ENCODE peak calls at places on chromosomes 16 and 17, in six cellular contexts. One of them, this sample, is unnamed.

GRCh38 chr16:81661082-81661481 is 118.0 kb upstream of the PLCG2 start:
- DNase-seq in breast epithelium: no peak
- DNase-seq in PC-9: no peak
- DNase-seq in A549: no peak
- DNase-seq in cardiac fibroblast: no peak
- DNase-seq in GM12864: no peak
- DNase-seq in this sample: no peak

GRCh38 chr16:8674413-8675022 is at the start of gene ABAT:
- DNase-seq in breast epithelium: peak; percentile 91
- DNase-seq in PC-9: peak; percentile 94
- DNase-seq in A549: peak; percentile 66
- DNase-seq in cardiac fibroblast: peak; percentile 80
- DNase-seq in GM12864: peak; percentile 45
- DNase-seq in this sample: peak; percentile 91

GRCh38 chr17:61863801-61864126 is 436 bp upstream of the BRIP1 start:
- DNase-seq in breast epithelium: no peak
- DNase-seq in PC-9: no peak
- DNase-seq in A549: no peak
- DNase-seq in cardiac fibroblast: no peak
- DNase-seq in GM12864: no peak
- DNase-seq in this sample: peak; percentile 19

GRCh38 chr16:54363760-54364159 is 77.2 kb upstream of the IRX3 start:
- DNase-seq in breast epithelium: no peak
- DNase-seq in PC-9: no peak
- DNase-seq in A549: no peak
- DNase-seq in cardiac fibroblast: no peak
- DNase-seq in GM12864: no peak
- DNase-seq in this sample: no peak

GRCh38 chr17:48530887-48531272 is at the start of gene HOXB1:
- DNase-seq in breast epithelium: no peak
- DNase-seq in PC-9: no peak
- DNase-seq in A549: no peak
- DNase-seq in cardiac fibroblast: no peak
- DNase-seq in GM12864: no peak
- DNase-seq in this sample: no peak

GRCh38 chr17:6536566-6537065 is 19.7 kb downstream of the PITPNM3 start:
- DNase-seq in breast epithelium: peak; percentile 6
- DNase-seq in PC-9: no peak
- DNase-seq in A549: no peak
- DNase-seq in cardiac fibroblast: no peak
- DNase-seq in GM12864: no peak
- DNase-seq in this sample: no peak

GRCh38 chr17:41919840-41920579 is 1.3 kb upstream of the ACLY start:
- DNase-seq in breast epithelium: no peak
- DNase-seq in PC-9: peak; percentile 30
- DNase-seq in A549: peak; percentile 49
- DNase-seq in cardiac fibroblast: peak; percentile 66
- DNase-seq in GM12864: no peak
- DNase-seq in this sample: peak; percentile 49

GRCh38 chr16:24800586-24800985 is 45.2 kb upstream of the SLC5A11 start:
- DNase-seq in breast epithelium: no peak
- DNase-seq in PC-9: peak; percentile 26
- DNase-seq in A549: peak; percentile 75
- DNase-seq in cardiac fibroblast: peak; percentile 46
- DNase-seq in GM12864: no peak
- DNase-seq in this sample: no peak

GRCh38 chr17:65485388-65486299 is 75.8 kb downstream of the AXIN2 start:
- DNase-seq in breast epithelium: no peak
- DNase-seq in PC-9: no peak
- DNase-seq in A549: no peak
- DNase-seq in cardiac fibroblast: peak; percentile 93
- DNase-seq in GM12864: no peak
- DNase-seq in this sample: peak; percentile 16

GRCh38 chr17:29929006-29929543 is 953 bp downstream of the SSH2 start:
- DNase-seq in breast epithelium: no peak
- DNase-seq in PC-9: peak; percentile 22
- DNase-seq in A549: peak; percentile 57
- DNase-seq in cardiac fibroblast: no peak
- DNase-seq in GM12864: no peak
- DNase-seq in this sample: no peak

GRCh38 chr17:8357910-8358309 is 18.3 kb downstream of the ODF4 start:
- DNase-seq in breast epithelium: no peak
- DNase-seq in PC-9: no peak
- DNase-seq in A549: no peak
- DNase-seq in cardiac fibroblast: no peak
- DNase-seq in GM12864: no peak
- DNase-seq in this sample: no peak

GRCh38 chr16:78210305-78210704 is 110.9 kb downstream of the WWOX start:
- DNase-seq in breast epithelium: no peak
- DNase-seq in PC-9: peak; percentile 57
- DNase-seq in A549: peak; percentile 23
- DNase-seq in cardiac fibroblast: no peak
- DNase-seq in GM12864: no peak
- DNase-seq in this sample: no peak

GRCh38 chr17:7294614-7295153 is at the start of gene YBX2:
- DNase-seq in breast epithelium: peak; percentile 83
- DNase-seq in PC-9: peak; percentile 53
- DNase-seq in A549: peak; percentile 89
- DNase-seq in cardiac fibroblast: no peak
- DNase-seq in GM12864: no peak
- DNase-seq in this sample: peak; percentile 89

GRCh38 chr16:67284699-67285646 is 5.6 kb downstream of the PLEKHG4 start:
- DNase-seq in breast epithelium: peak; percentile 61
- DNase-seq in PC-9: peak; percentile 93
- DNase-seq in A549: peak; percentile 44
- DNase-seq in cardiac fibroblast: peak; percentile 50
- DNase-seq in GM12864: no peak
- DNase-seq in this sample: peak; percentile 43

GRCh38 chr17:7932483-7932891 is 481 bp downstream of the CNTROB start:
- DNase-seq in breast epithelium: no peak
- DNase-seq in PC-9: no peak
- DNase-seq in A549: peak; percentile 51
- DNase-seq in cardiac fibroblast: peak; percentile 31
- DNase-seq in GM12864: no peak
- DNase-seq in this sample: peak; percentile 47

GRCh38 chr17:77363821-77364361 is 223.1 kb downstream of the SEC14L1 start:
- DNase-seq in breast epithelium: no peak
- DNase-seq in PC-9: no peak
- DNase-seq in A549: no peak
- DNase-seq in cardiac fibroblast: peak; percentile 50
- DNase-seq in GM12864: no peak
- DNase-seq in this sample: peak; percentile 81

GRCh38 chr17:74156878-74157277 is 46.6 kb upstream of the RPL38 start:
- DNase-seq in breast epithelium: no peak
- DNase-seq in PC-9: no peak
- DNase-seq in A549: no peak
- DNase-seq in cardiac fibroblast: no peak
- DNase-seq in GM12864: no peak
- DNase-seq in this sample: no peak

GRCh38 chr16:56944954-56945839 is 13.3 kb downstream of the HERPUD1 start:
- DNase-seq in breast epithelium: no peak
- DNase-seq in PC-9: peak; percentile 64
- DNase-seq in A549: no peak
- DNase-seq in cardiac fibroblast: no peak
- DNase-seq in GM12864: no peak
- DNase-seq in this sample: peak; percentile 23

GRCh38 chr16:11797957-11798299 is 870 bp upstream of the ZC3H7A start:
- DNase-seq in breast epithelium: no peak
- DNase-seq in PC-9: no peak
- DNase-seq in A549: peak; percentile 13
- DNase-seq in cardiac fibroblast: no peak
- DNase-seq in GM12864: no peak
- DNase-seq in this sample: no peak

GRCh38 chr16:50428116-50428515 is 59.3 kb upstream of the BRD7 start:
- DNase-seq in breast epithelium: no peak
- DNase-seq in PC-9: no peak
- DNase-seq in A549: no peak
- DNase-seq in cardiac fibroblast: no peak
- DNase-seq in GM12864: no peak
- DNase-seq in this sample: no peak

GRCh38 chr17:57211543-57211942 is 44.8 kb upstream of the MSI2 start:
- DNase-seq in breast epithelium: no peak
- DNase-seq in PC-9: no peak
- DNase-seq in A549: peak; percentile 17
- DNase-seq in cardiac fibroblast: no peak
- DNase-seq in GM12864: no peak
- DNase-seq in this sample: no peak

GRCh38 chr16:57694556-57695377 is at the start of gene DRC7:
- DNase-seq in breast epithelium: no peak
- DNase-seq in PC-9: peak; percentile 29
- DNase-seq in A549: peak; percentile 68
- DNase-seq in cardiac fibroblast: peak; percentile 56
- DNase-seq in GM12864: no peak
- DNase-seq in this sample: peak; percentile 69

GRCh38 chr17:6388416-6388815 is 46.5 kb downstream of the AIPL1 start:
- DNase-seq in breast epithelium: no peak
- DNase-seq in PC-9: no peak
- DNase-seq in A549: no peak
- DNase-seq in cardiac fibroblast: no peak
- DNase-seq in GM12864: no peak
- DNase-seq in this sample: no peak

DNA sequence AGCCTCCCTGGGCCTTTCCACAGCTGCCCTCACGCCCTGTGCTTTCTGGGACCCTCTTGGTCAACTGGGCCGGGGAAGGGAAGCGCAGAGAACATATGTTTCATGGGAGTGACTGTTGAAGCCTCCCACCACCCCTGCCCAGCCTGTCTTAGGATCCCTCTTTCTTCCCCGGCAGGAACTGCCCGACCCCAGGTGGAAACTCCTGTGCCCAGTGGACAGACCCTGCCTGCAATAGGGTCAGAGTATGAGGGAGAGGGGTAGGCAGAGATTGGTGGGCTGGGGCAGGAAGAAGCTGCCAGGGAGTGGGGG is 10.5 kb downstream of the HEXIM2 start:
- DNase-seq in breast epithelium: no peak
- DNase-seq in PC-9: no peak
- DNase-seq in A549: no peak
- DNase-seq in cardiac fibroblast: no peak
- DNase-seq in GM12864: no peak
- DNase-seq in this sample: no peak
- H3K4me3 ChIP-seq in breast epithelium: peak overlapping the region; percentile 49
- H3K4me3 ChIP-seq in PC-9: peak overlapping the region; percentile 60
- H3K4me3 ChIP-seq in A549: peak overlapping the region; percentile 36
- H3K4me3 ChIP-seq in cardiac fibroblast: no peak overlapping the region
- H3K4me3 ChIP-seq in GM12864: no peak overlapping the region
- H3K4me3 ChIP-seq in this sample: no peak overlapping the region

GRCh38 chr16:89600956-89601355 is 12.5 kb upstream of the DPEP1 start:
- DNase-seq in breast epithelium: no peak
- DNase-seq in PC-9: no peak
- DNase-seq in A549: no peak
- DNase-seq in cardiac fibroblast: no peak
- DNase-seq in GM12864: no peak
- DNase-seq in this sample: no peak

GRCh38 chr16:89600427-89600826 is 13.0 kb upstream of the DPEP1 start:
- DNase-seq in breast epithelium: no peak
- DNase-seq in PC-9: no peak
- DNase-seq in A549: no peak
- DNase-seq in cardiac fibroblast: no peak
- DNase-seq in GM12864: no peak
- DNase-seq in this sample: no peak

GRCh38 chr16:89602952-89603590 is 10.4 kb upstream of the DPEP1 start:
- DNase-seq in breast epithelium: no peak
- DNase-seq in PC-9: no peak
- DNase-seq in A549: no peak
- DNase-seq in cardiac fibroblast: no peak
- DNase-seq in GM12864: no peak
- DNase-seq in this sample: no peak

GRCh38 chr16:89601906-89602272 is 11.6 kb upstream of the DPEP1 start:
- DNase-seq in breast epithelium: no peak
- DNase-seq in PC-9: no peak
- DNase-seq in A549: no peak
- DNase-seq in cardiac fibroblast: no peak
- DNase-seq in GM12864: no peak
- DNase-seq in this sample: no peak

DNA sequence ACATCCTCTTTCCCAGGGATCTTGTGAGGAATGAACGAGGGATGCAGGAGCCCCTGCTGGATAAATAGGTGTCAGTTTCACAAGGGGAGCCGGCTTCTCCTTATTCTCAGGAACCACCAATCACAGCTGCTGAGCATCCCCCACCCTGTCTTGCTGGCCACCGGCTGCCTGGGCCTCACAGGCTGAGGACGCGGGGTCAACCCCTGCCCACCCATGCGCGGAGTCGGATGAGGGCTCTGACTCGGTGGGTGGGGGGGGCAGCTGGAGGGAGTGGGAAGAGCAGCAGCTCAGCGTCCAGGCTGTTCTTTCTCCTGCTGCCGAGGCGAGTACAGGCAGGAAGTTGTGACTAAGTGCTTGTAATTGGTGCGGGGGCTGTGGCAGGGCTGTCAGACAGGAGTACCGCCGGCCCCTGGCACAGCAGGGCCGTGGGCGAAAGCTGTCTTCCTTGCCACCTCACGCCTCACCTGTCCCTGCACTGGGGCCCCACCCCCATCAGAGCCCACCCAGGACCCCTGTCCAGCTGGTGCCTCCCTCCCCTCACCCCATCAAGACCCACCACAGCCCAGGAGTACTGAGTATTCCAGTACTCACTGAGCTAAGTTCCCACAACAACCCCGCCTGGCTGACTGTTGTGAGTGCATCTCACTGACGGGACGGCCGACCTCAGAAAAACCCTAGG is 11.0 kb upstream of the DPEP1 start:
- DNase-seq in breast epithelium: no peak
- DNase-seq in PC-9: peak; percentile 41
- DNase-seq in A549: peak; percentile 55
- DNase-seq in cardiac fibroblast: peak; percentile 87
- DNase-seq in GM12864: no peak
- DNase-seq in this sample: peak; percentile 51
- H3K4me3 ChIP-seq in breast epithelium: peak overlapping the region; percentile 5
- H3K4me3 ChIP-seq in PC-9: peak overlapping the region; percentile 22
- H3K4me3 ChIP-seq in A549: no peak overlapping the region
- H3K4me3 ChIP-seq in cardiac fibroblast: no peak overlapping the region
- H3K4me3 ChIP-seq in GM12864: no peak overlapping the region
- H3K4me3 ChIP-seq in this sample: no peak overlapping the region

DNA sequence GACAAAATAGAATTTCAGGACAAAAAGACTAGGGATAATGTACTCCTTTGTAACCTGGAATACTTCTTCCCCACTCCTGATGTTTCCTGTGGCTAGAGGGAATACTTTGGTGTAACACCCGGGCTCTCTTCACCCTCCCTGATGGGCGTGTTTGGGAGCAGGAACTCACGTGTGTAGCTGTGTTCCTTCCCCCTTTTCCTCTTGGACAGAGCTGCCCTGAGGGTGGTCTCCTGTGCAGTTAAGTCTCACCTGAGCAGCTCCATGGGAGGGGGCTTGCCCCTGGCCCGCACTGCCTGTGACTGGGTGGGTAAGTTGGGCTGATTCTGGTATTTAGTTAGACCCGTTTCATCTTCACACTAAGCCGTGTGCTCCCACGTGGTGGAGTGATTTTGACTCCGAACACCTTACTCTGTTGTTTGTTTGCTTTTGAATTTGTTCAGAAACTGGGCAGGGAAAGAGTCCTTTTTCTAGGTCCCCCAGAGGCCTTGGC is 87.9 kb downstream of the OR1D5 start:
- DNase-seq in breast epithelium: no peak
- DNase-seq in PC-9: no peak
- DNase-seq in A549: no peak
- DNase-seq in cardiac fibroblast: peak; percentile 39
- DNase-seq in GM12864: no peak
- DNase-seq in this sample: peak; percentile 52
- H3K4me3 ChIP-seq in breast epithelium: peak overlapping the region; percentile 55
- H3K4me3 ChIP-seq in PC-9: peak overlapping the region; percentile 69
- H3K4me3 ChIP-seq in A549: no peak overlapping the region
- H3K4me3 ChIP-seq in cardiac fibroblast: no peak overlapping the region
- H3K4me3 ChIP-seq in GM12864: no peak overlapping the region
- H3K4me3 ChIP-seq in this sample: peak overlapping the region; percentile 51

GRCh38 chr16:73023320-73023719 is 24.6 kb downstream of the ZFHX3 start:
- DNase-seq in breast epithelium: no peak
- DNase-seq in PC-9: no peak
- DNase-seq in A549: no peak
- DNase-seq in cardiac fibroblast: no peak
- DNase-seq in GM12864: no peak
- DNase-seq in this sample: no peak
- H3K4me3 ChIP-seq in breast epithelium: no peak overlapping the region
- H3K4me3 ChIP-seq in PC-9: no peak overlapping the region
- H3K4me3 ChIP-seq in A549: no peak overlapping the region
- H3K4me3 ChIP-seq in cardiac fibroblast: no peak overlapping the region
- H3K4me3 ChIP-seq in GM12864: no peak overlapping the region
- H3K4me3 ChIP-seq in this sample: no peak overlapping the region